ENCODE peak calls at places on chromosome 5, in five cellular contexts. V is lung, I is neuronal stem cell, E is ovary, R is RWPE2. Z is an unnamed sample.

GRCh38 chr5:64074533-64074932 is 91.1 kb upstream of the RNF180 start:
- DNase-seq in V (no peak), I (peak; percentile 27), E (no peak), R (no peak), Z (no peak)

GRCh38 chr5:61167382-61167781 is 5.1 kb upstream of the SMIM15 start:
- DNase-seq in V (no peak), I (no peak), E (no peak), R (no peak), Z (no peak)

GRCh38 chr5:128154943-128155342 is 71.4 kb downstream of the SLC12A2 start:
- DNase-seq in V (no peak), I (no peak), E (no peak), R (no peak), Z (no peak)

GRCh38 chr5:177557041-177557647 is 2.8 kb upstream of the FAM193B start:
- DNase-seq in V (no peak), I (no peak), E (no peak), R (no peak), Z (no peak)

GRCh38 chr5:153534102-153534501 is 43.6 kb downstream of the GRIA1 start:
- DNase-seq in V (no peak), I (no peak), E (no peak), R (no peak), Z (no peak)

GRCh38 chr5:156394642-156395393 is 67.9 kb downstream of the SGCD start:
- DNase-seq in V (no peak), I (no peak), E (no peak), R (no peak), Z (no peak)

GRCh38 chr5:55418994-55419991 is 111.5 kb downstream of the MTREX start:
- DNase-seq in V (no peak), I (no peak), E (no peak), R (no peak), Z (no peak)

GRCh38 chr5:95846554-95847260 is 24.2 kb upstream of the GLRX start:
- DNase-seq in V (no peak), I (peak; percentile 60), E (peak; percentile 59), R (no peak), Z (peak; percentile 48)

GRCh38 chr5:33257807-33258491 is 182.8 kb upstream of the TARS1 start:
- DNase-seq in V (no peak), I (no peak), E (no peak), R (no peak), Z (no peak)

GRCh38 chr5:158152151-158152550 is 293.2 kb upstream of the CLINT1 start:
- DNase-seq in V (no peak), I (no peak), E (no peak), R (no peak), Z (no peak)

GRCh38 chr5:50839472-50839871 is 173.0 kb downstream of the PARP8 start:
- DNase-seq in V (no peak), I (no peak), E (no peak), R (no peak), Z (no peak)

DNA sequence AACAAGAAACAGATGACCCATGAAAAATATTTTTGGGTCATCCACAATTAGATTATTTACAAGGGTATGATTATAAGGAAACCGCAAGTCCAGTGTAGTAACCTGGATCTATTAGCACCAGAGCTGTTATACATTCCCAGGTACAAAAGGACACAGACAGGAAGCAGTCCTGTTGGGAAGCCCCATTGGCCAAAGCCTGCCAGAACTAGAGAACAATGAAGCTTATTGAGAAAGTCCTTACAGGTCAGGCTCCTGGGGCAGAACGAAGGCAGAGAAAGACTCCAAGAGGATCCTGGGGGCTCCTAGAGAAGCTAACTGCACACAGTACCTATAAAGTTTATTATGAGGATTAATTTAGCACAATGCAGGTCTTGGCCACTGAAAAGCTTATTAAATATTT is 169.9 kb downstream of the PARP8 start:
- DNase-seq in V (no peak), I (no peak), E (no peak), R (no peak), Z (no peak)
- H3K4me1 ChIP-seq in V (no peaks in the 10 kb centered on the region), I (peaks cover 2% of the 10 kb centered on the region), E (no peaks in the 10 kb centered on the region), R (no peaks in the 10 kb centered on the region), Z (no peaks in the 10 kb centered on the region)

GRCh38 chr5:135822959-135823358 is 11.5 kb upstream of the SLC25A48 start:
- DNase-seq in V (peak; percentile 17), I (no peak), E (no peak), R (no peak), Z (no peak)
- H3K27me3 ChIP-seq in V (no peaks in the 10 kb centered on the region), I (peaks cover 5% of the 10 kb centered on the region), E (no peaks in the 10 kb centered on the region), R (peaks cover 8% of the 10 kb centered on the region), Z (peaks cover 3% of the 10 kb centered on the region)

DNA sequence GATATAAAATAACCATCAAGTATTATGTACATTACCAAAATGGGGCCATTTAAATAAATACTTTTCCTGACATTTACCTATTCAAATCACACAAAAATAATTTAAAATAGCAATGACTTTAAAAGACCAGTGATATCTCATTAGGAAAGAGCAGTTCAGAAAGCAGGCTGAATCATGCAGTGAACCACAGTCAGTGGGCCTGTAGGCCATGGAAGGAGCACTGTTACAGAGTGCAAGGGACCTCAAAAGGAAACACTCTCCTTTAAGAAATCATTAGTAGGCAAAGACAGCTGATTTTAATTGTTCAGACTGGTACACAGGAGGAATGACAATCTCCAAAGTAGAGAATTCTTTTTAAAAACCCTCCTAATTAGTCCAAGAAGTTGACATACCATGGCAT is 283.5 kb upstream of the EFNA5 start:
- DNase-seq in V (no peak), I (no peak), E (no peak), R (no peak), Z (no peak)
- H3K4me1 ChIP-seq in V (peaks cover 2% of the 10 kb centered on the region), I (peaks cover 22% of the 10 kb centered on the region), E (no peaks in the 10 kb centered on the region), R (no peaks in the 10 kb centered on the region), Z (no peaks in the 10 kb centered on the region)

DNA sequence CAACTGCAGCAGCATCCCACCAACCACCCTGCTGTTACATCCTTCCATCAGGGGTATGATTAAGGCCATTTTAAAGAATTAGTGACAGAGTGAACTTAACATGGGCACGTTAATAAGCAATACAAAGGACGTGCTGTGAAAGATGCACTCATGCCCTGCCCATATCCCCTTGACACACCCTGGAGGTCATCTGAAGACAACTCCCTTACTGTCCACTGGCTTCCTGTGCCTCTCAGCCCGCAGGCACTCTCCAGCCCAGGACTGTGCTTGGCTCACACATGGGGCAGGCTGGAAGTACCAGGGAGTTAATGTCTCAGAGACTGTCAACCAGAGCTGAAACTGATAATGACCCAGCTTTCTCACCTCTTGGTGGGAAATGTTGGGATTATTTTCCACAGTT is 81.8 kb downstream of the TRIM36 start:
- DNase-seq in V (no peak), I (no peak), E (no peak), R (no peak), Z (no peak)
- H3K27me3 ChIP-seq in V (no peaks in the 10 kb centered on the region), I (no peaks in the 10 kb centered on the region), E (no peaks in the 10 kb centered on the region), R (peaks cover 11% of the 10 kb centered on the region), Z (peaks cover 11% of the 10 kb centered on the region)

GRCh38 chr5:73638344-73639095 is 12.5 kb downstream of the ARHGEF28 start:
- DNase-seq in V (no peak), I (no peak), E (no peak), R (no peak), Z (peak; percentile 87)

GRCh38 chr5:73642296-73642695 is 16.3 kb downstream of the ARHGEF28 start:
- DNase-seq in V (no peak), I (no peak), E (no peak), R (no peak), Z (no peak)

GRCh38 chr5:73641811-73642210 is 15.8 kb downstream of the ARHGEF28 start:
- DNase-seq in V (no peak), I (no peak), E (no peak), R (no peak), Z (no peak)

GRCh38 chr5:73637565-73637964 is 11.6 kb downstream of the ARHGEF28 start:
- DNase-seq in V (no peak), I (no peak), E (no peak), R (no peak), Z (no peak)

GRCh38 chr5:73640861-73641320 is 14.9 kb downstream of the ARHGEF28 start:
- DNase-seq in V (no peak), I (no peak), E (no peak), R (no peak), Z (peak; percentile 79)
- H3K4me1 ChIP-seq in V (no peaks in the 10 kb centered on the region), I (peaks cover 2% of the 10 kb centered on the region), E (peaks cover 11% of the 10 kb centered on the region), R (peaks cover 88% of the 10 kb centered on the region), Z (peaks cover 54% of the 10 kb centered on the region)

DNA sequence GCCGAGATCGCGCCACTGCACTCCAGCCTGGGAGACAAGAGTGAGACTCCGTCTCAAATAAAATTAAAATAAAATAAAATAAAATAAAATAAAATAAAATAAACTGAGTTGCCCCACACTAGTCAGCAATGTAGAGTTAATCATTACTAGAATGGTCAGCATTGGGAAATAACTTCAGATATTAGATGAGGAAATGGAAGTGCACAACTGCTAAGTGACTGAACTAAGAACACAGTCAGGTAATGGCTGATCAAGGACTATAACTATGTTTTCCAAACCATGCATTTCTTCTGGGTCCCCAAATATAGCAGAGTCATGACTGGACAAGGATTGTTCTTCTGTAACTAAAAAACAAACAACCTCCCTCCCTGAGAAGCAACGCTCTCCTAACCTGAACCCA is 17.1 kb downstream of the OTP start:
- DNase-seq in V (no peak), I (no peak), E (no peak), R (no peak), Z (no peak)
- H3K27me3 ChIP-seq in V (no peaks in the 10 kb centered on the region), I (peaks cover 73% of the 10 kb centered on the region), E (no peaks in the 10 kb centered on the region), R (peaks cover 69% of the 10 kb centered on the region), Z (peaks cover 6% of the 10 kb centered on the region)

DNA sequence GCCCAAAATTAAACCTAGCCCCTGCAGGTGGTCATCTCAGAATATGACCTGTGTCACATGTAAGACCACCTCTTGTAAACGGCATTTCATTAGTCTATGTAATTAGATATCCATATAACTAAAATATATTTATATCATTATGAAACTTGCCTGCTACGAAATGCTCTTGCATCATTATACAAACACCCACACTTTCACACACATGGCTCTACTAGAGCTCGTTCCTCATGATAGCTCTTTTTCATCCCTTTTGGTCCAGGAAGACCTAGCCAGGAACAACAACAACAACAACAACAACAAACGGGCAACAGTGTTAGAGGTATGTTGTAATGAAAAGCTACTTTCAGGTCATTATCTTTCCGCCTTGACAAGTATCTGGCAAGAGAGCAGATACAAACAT is 58.6 kb downstream of the LHFPL2 start:
- DNase-seq in V (no peak), I (no peak), E (no peak), R (no peak), Z (no peak)
- H3K4me1 ChIP-seq in V (peaks cover 6% of the 10 kb centered on the region), I (peaks cover 7% of the 10 kb centered on the region), E (peaks cover 25% of the 10 kb centered on the region), R (peaks cover 62% of the 10 kb centered on the region), Z (peaks cover 70% of the 10 kb centered on the region)

Z was measured in SJSA1.